ENCODE peak calls at places on chromosomes 3 and 15, in five cellular contexts. One of them, this sample, is unnamed.

GRCh38 chr3:181713673-181714270 is 2.0 kb downstream of the SOX2 start:
- DNase-seq in PC-9: peak; percentile 3
- DNase-seq in PC-3: no peak
- DNase-seq in MM.1S: no peak
- DNase-seq in GM23338: no peak
- DNase-seq in this sample: no peak

GRCh38 chr3:98573231-98573728 is 20.1 kb downstream of the CPOX start:
- DNase-seq in PC-9: no peak
- DNase-seq in PC-3: peak; percentile 76
- DNase-seq in MM.1S: no peak
- DNase-seq in GM23338: peak; percentile 58
- DNase-seq in this sample: peak; percentile 36

GRCh38 chr3:189790658-189791057 is 159.5 kb downstream of the TP63 start:
- DNase-seq in PC-9: no peak
- DNase-seq in PC-3: no peak
- DNase-seq in MM.1S: no peak
- DNase-seq in GM23338: no peak
- DNase-seq in this sample: no peak

GRCh38 chr15:98062869-98063268 is 102.4 kb downstream of the ARRDC4 start:
- DNase-seq in PC-9: no peak
- DNase-seq in PC-3: no peak
- DNase-seq in MM.1S: no peak
- DNase-seq in GM23338: no peak
- DNase-seq in this sample: no peak

GRCh38 chr3:172522871-172523818 is at the start of gene TNFSF10:
- DNase-seq in PC-9: peak; percentile 48
- DNase-seq in PC-3: peak; percentile 43
- DNase-seq in MM.1S: peak; percentile 90
- DNase-seq in GM23338: peak; percentile 58
- DNase-seq in this sample: no peak

GRCh38 chr3:111936191-111936841 is 42.5 kb upstream of the ABHD10 start:
- DNase-seq in PC-9: peak; percentile 94
- DNase-seq in PC-3: peak; percentile 89
- DNase-seq in MM.1S: no peak
- DNase-seq in GM23338: no peak
- DNase-seq in this sample: no peak

GRCh38 chr3:105835606-105836005 is 33.2 kb downstream of the CBLB start:
- DNase-seq in PC-9: peak; percentile 88
- DNase-seq in PC-3: peak; percentile 53
- DNase-seq in MM.1S: no peak
- DNase-seq in GM23338: no peak
- DNase-seq in this sample: no peak

GRCh38 chr15:45429974-45430792 is 51.8 kb upstream of the GATM start:
- DNase-seq in PC-9: no peak
- DNase-seq in PC-3: peak; percentile 70
- DNase-seq in MM.1S: peak; percentile 70
- DNase-seq in GM23338: peak; percentile 81
- DNase-seq in this sample: peak; percentile 51

GRCh38 chr3:45223889-45224730 is 2.0 kb downstream of the TMEM158 start:
- DNase-seq in PC-9: peak; percentile 78
- DNase-seq in PC-3: peak; percentile 87
- DNase-seq in MM.1S: no peak
- DNase-seq in GM23338: no peak
- DNase-seq in this sample: no peak

GRCh38 chr3:127685708-127686511 is 13.2 kb downstream of the ABTB1 start:
- DNase-seq in PC-9: no peak
- DNase-seq in PC-3: no peak
- DNase-seq in MM.1S: no peak
- DNase-seq in GM23338: no peak
- DNase-seq in this sample: no peak

GRCh38 chr3:142618917-142619401 is 22.8 kb downstream of the PLS1 start:
- DNase-seq in PC-9: peak; percentile 88
- DNase-seq in PC-3: peak; percentile 80
- DNase-seq in MM.1S: no peak
- DNase-seq in GM23338: no peak
- DNase-seq in this sample: no peak

GRCh38 chr3:132008841-132009638 is 25.8 kb downstream of the CPNE4 start:
- DNase-seq in PC-9: peak; percentile 85
- DNase-seq in PC-3: peak; percentile 69
- DNase-seq in MM.1S: no peak
- DNase-seq in GM23338: no peak
- DNase-seq in this sample: no peak

GRCh38 chr3:107366766-107367165 is 10.5 kb upstream of the CCDC54 start:
- DNase-seq in PC-9: no peak
- DNase-seq in PC-3: peak; percentile 49
- DNase-seq in MM.1S: no peak
- DNase-seq in GM23338: peak; percentile 66
- DNase-seq in this sample: no peak

GRCh38 chr15:63323798-63324651 is 46.6 kb downstream of the APH1B start:
- DNase-seq in PC-9: no peak
- DNase-seq in PC-3: no peak
- DNase-seq in MM.1S: no peak
- DNase-seq in GM23338: no peak
- DNase-seq in this sample: peak; percentile 31

GRCh38 chr15:32718082-32718821 is 448 bp downstream of the GREM1 start:
- DNase-seq in PC-9: no peak
- DNase-seq in PC-3: no peak
- DNase-seq in MM.1S: no peak
- DNase-seq in GM23338: peak; percentile 68
- DNase-seq in this sample: peak; percentile 72

GRCh38 chr3:31884251-31884650 is 96.8 kb downstream of the OSBPL10 start:
- DNase-seq in PC-9: no peak
- DNase-seq in PC-3: no peak
- DNase-seq in MM.1S: no peak
- DNase-seq in GM23338: no peak
- DNase-seq in this sample: no peak

GRCh38 chr3:31880020-31880419 is 101.0 kb downstream of the OSBPL10 start:
- DNase-seq in PC-9: no peak
- DNase-seq in PC-3: peak; percentile 13
- DNase-seq in MM.1S: no peak
- DNase-seq in GM23338: no peak
- DNase-seq in this sample: no peak

GRCh38 chr3:31882895-31883294 is 98.2 kb downstream of the OSBPL10 start:
- DNase-seq in PC-9: no peak
- DNase-seq in PC-3: no peak
- DNase-seq in MM.1S: no peak
- DNase-seq in GM23338: no peak
- DNase-seq in this sample: no peak

GRCh38 chr3:31880482-31881078 is 100.5 kb downstream of the OSBPL10 start:
- DNase-seq in PC-9: no peak
- DNase-seq in PC-3: no peak
- DNase-seq in MM.1S: no peak
- DNase-seq in GM23338: no peak
- DNase-seq in this sample: no peak

DNA sequence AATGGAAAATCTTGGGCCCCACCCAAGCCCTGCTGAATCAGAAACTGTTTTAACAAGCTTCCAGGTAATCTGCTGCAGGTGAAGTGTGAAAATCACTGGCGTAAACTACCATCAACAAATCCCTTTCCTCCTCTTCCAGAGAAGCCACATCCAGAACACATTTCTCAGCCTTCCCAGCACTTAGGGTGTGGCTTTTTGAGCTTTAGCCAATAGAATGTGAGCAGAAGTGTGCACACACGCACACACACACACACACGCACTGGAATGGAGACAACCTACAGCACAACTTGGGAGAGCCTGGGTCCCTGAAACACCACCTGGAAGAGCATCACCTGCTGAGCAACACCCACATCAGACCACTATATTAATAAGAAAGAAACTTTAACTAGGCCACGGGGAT is 98.6 kb downstream of the OSBPL10 start:
- DNase-seq in PC-9: no peak
- DNase-seq in PC-3: no peak
- DNase-seq in MM.1S: no peak
- DNase-seq in GM23338: no peak
- DNase-seq in this sample: no peak
- H3F3A ChIP-seq in PC-9: no peaks in the 10 kb centered on the region
- H3F3A ChIP-seq in PC-3: no peaks in the 10 kb centered on the region
- H3F3A ChIP-seq in MM.1S: no peaks in the 10 kb centered on the region
- H3F3A ChIP-seq in GM23338: no peaks in the 10 kb centered on the region
- H3F3A ChIP-seq in this sample: no peaks in the 10 kb centered on the region

GRCh38 chr3:46299608-46300460 is 54.1 kb upstream of the CCR2 start:
- DNase-seq in PC-9: no peak
- DNase-seq in PC-3: peak; percentile 46
- DNase-seq in MM.1S: peak; percentile 57
- DNase-seq in GM23338: no peak
- DNase-seq in this sample: no peak

GRCh38 chr3:46298871-46299607 is 54.9 kb upstream of the CCR2 start:
- DNase-seq in PC-9: no peak
- DNase-seq in PC-3: no peak
- DNase-seq in MM.1S: no peak
- DNase-seq in GM23338: no peak
- DNase-seq in this sample: no peak

GRCh38 chr3:46297658-46298423 is 55.6 kb downstream of the CCR3 start:
- DNase-seq in PC-9: no peak
- DNase-seq in PC-3: peak; percentile 74
- DNase-seq in MM.1S: peak; percentile 40
- DNase-seq in GM23338: no peak
- DNase-seq in this sample: no peak

GRCh38 chr3:46301122-46301835 is 52.6 kb upstream of the CCR2 start:
- DNase-seq in PC-9: no peak
- DNase-seq in PC-3: no peak
- DNase-seq in MM.1S: no peak
- DNase-seq in GM23338: no peak
- DNase-seq in this sample: no peak

DNA sequence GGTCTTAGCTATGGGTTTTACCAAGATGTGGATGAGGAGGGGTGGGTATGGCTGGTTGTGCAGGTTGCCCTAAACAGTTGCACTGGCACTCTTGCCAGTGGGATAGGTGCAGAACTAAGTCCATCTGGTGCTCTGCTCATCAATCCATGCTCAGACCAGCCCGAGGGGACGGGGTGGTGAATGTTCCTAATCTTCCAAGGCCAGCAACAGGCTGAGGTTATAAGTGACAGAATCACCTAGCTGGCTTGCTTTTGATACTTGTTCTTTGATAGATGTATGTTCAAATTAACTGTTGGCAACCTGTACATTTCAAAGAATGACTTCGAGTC is 53.5 kb upstream of the CCR2 start:
- DNase-seq in PC-9: no peak
- DNase-seq in PC-3: no peak
- DNase-seq in MM.1S: peak; percentile 15
- DNase-seq in GM23338: no peak
- DNase-seq in this sample: no peak
- H3F3A ChIP-seq in PC-9: no peaks in the 10 kb centered on the region
- H3F3A ChIP-seq in PC-3: no peaks in the 10 kb centered on the region
- H3F3A ChIP-seq in MM.1S: peaks cover 43% of the 10 kb centered on the region
- H3F3A ChIP-seq in GM23338: no peaks in the 10 kb centered on the region
- H3F3A ChIP-seq in this sample: no peaks in the 10 kb centered on the region

DNA sequence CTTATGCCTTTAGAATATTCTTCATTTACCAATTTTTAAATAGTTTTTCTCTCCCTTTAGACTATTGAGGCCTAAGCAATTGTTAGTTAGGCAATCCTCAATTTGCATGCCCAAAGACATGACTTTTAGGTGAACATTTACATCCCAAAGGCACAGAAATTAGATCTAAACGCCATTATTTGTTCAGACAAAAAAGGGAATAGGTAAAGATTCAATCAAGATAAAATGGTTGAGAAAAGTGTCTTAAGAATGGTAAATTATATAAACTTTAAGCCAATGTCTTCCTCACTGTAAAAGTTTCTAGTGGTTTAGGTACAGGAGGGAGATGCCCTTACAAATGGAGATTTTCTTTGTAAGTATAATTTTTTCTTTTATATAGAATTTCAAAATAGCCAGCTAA is 50.2 kb upstream of the MME start:
- DNase-seq in PC-9: no peak
- DNase-seq in PC-3: no peak
- DNase-seq in MM.1S: no peak
- DNase-seq in GM23338: no peak
- DNase-seq in this sample: no peak
- H3F3A ChIP-seq in PC-9: no peaks in the 10 kb centered on the region
- H3F3A ChIP-seq in PC-3: no peaks in the 10 kb centered on the region
- H3F3A ChIP-seq in MM.1S: no peaks in the 10 kb centered on the region
- H3F3A ChIP-seq in GM23338: no peaks in the 10 kb centered on the region
- H3F3A ChIP-seq in this sample: peaks cover 12% of the 10 kb centered on the region

DNA sequence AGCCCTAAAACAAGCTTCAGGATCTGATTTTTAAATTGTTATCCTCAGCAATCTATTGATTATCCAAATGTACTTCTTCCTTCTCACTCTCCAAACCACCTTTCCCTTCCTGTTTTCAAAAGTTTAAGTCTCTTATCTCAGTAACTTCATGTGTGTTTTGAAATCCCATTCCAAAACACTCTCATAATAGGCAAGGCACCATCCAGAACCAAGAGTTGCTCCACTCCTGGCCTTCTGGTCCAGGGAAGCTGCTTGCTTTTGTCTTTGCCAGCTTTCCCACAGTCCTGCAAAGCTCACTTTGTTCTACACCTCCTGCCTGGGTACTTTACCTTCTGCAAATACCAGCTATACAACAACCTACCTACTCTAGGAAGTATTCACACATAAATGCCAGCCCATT is 63.5 kb downstream of the MLH1 start:
- DNase-seq in PC-9: no peak
- DNase-seq in PC-3: no peak
- DNase-seq in MM.1S: no peak
- DNase-seq in GM23338: no peak
- DNase-seq in this sample: no peak
- H3F3A ChIP-seq in PC-9: no peaks in the 10 kb centered on the region
- H3F3A ChIP-seq in PC-3: peaks cover 8% of the 10 kb centered on the region
- H3F3A ChIP-seq in MM.1S: no peaks in the 10 kb centered on the region
- H3F3A ChIP-seq in GM23338: no peaks in the 10 kb centered on the region
- H3F3A ChIP-seq in this sample: peaks cover 33% of the 10 kb centered on the region

This sample was measured in SK-N-SH.